ENCODE peak calls at places on chromosomes 1 and 21, in nine cellular contexts. E, Z, Q, D, K, Y, S, I and F are unnamed samples.

GRCh38 chr1:23211955-23212354 is 5.3 kb downstream of the HTR1D start:
- DNase-seq in E (no peak), Z (no peak), Q (no peak), D (no peak), K (no peak), Y (no peak), S (no peak), I (no peak), F (no peak)

GRCh38 chr1:233631810-233632375 is 18.0 kb downstream of the KCNK1 start:
- DNase-seq in E (no peak), Z (no peak), Q (no peak), D (no peak), K (no peak), Y (no peak), S (no peak), I (no peak), F (no peak)

GRCh38 chr21:15604424-15604823 is 125.4 kb upstream of the USP25 start:
- DNase-seq in E (no peak), Z (no peak), Q (no peak), D (no peak), K (no peak), Y (no peak), S (peak; percentile 61), I (peak; percentile 76), F (no peak)

GRCh38 chr1:97630968-97631367 is 289.9 kb downstream of the DPYD start:
- DNase-seq in E (no peak), Z (no peak), Q (no peak), D (no peak), K (no peak), Y (no peak), S (no peak), I (no peak), F (no peak)

GRCh38 chr1:50976890-50977574 is 7.0 kb downstream of the CDKN2C start:
- DNase-seq in E (no peak), Z (peak; percentile 82), Q (peak; percentile 66), D (peak; percentile 86), K (peak; percentile 14), Y (peak; percentile 64), S (peak; percentile 74), I (peak; percentile 78), F (no peak)

GRCh38 chr1:64980745-64981601 is 14.6 kb upstream of the JAK1 start:
- DNase-seq in E (no peak), Z (no peak), Q (no peak), D (no peak), K (no peak), Y (no peak), S (no peak), I (no peak), F (no peak)

GRCh38 chr1:7265771-7266371 is 480.6 kb downstream of the CAMTA1 start:
- DNase-seq in E (no peak), Z (peak; percentile 37), Q (no peak), D (peak; percentile 48), K (no peak), Y (peak; percentile 5), S (peak; percentile 72), I (peak; percentile 71), F (peak; percentile 90)

GRCh38 chr1:110604586-110605148 is 1.5 kb downstream of the KCNA2 start:
- DNase-seq in E (no peak), Z (no peak), Q (no peak), D (no peak), K (no peak), Y (no peak), S (no peak), I (no peak), F (no peak)

GRCh38 chr1:93178418-93178817 is 1.8 kb downstream of the TMED5 start:
- DNase-seq in E (no peak), Z (no peak), Q (no peak), D (no peak), K (no peak), Y (no peak), S (peak; percentile 42), I (peak; percentile 15), F (no peak)